ENCODE peak calls at places on chromosomes 3 and 15, in five cellular contexts. K, V, I, H and U are unnamed samples. For H3K4me1, the result is how much of the 10 kb centered on the place peaks cover.

GRCh38 chr3:143832433-143832832 is 15.8 kb downstream of the SLC9A9 start:
- DNase-seq in K (no peak), V (no peak), I (no peak), H (peak), U (no peak)

GRCh38 chr15:64311566-64311965 is 44.4 kb downstream of the CSNK1G1 start:
- DNase-seq in K (no peak), V (no peak), I (no peak), H (no peak), U (no peak)

GRCh38 chr3:42476225-42477160 is 25.9 kb upstream of the VIPR1 start:
- DNase-seq in K (peak), V (no peak), I (no peak), H (peak), U (peak)

GRCh38 chr15:59380902-59381610 is 8.4 kb upstream of the MYO1E start:
- DNase-seq in K (no peak), V (no peak), I (no peak), H (no peak), U (no peak)

GRCh38 chr3:117355566-117355965 is 646.0 kb downstream of the TUSC7 start:
- DNase-seq in K (peak), V (no peak), I (no peak), H (peak), U (no peak)

GRCh38 chr3:8663177-8664061 is 18.8 kb upstream of the SSUH2 start:
- DNase-seq in K (peak), V (no peak), I (peak), H (peak), U (peak)

GRCh38 chr3:123758081-123758564 is 126.0 kb downstream of the MYLK start:
- DNase-seq in K (peak), V (no peak), I (no peak), H (peak), U (no peak)

GRCh38 chr3:194369522-194370279 is at the start of gene LRRC15:
- DNase-seq in K (peak), V (no peak), I (no peak), H (peak), U (peak)

GRCh38 chr3:169835533-169835932 is 22.8 kb upstream of the LRRC34 start:
- DNase-seq in K (no peak), V (no peak), I (no peak), H (peak), U (no peak)

GRCh38 chr3:186640473-186640818 is 247 bp downstream of the FETUB start:
- DNase-seq in K (no peak), V (no peak), I (no peak), H (peak), U (no peak)

GRCh38 chr3:196741401-196741761 is 1.7 kb downstream of the PAK2 start:
- DNase-seq in K (no peak), V (no peak), I (no peak), H (no peak), U (no peak)

GRCh38 chr3:42493798-42494151 is 8.7 kb upstream of the VIPR1 start:
- DNase-seq in K (peak), V (no peak), I (no peak), H (no peak), U (peak)

GRCh38 chr3:69866988-69867720 is 127.9 kb downstream of the MITF start:
- DNase-seq in K (no peak), V (no peak), I (no peak), H (peak), U (no peak)

GRCh38 chr3:113142476-113142875 is 68.9 kb upstream of the BOC start:
- DNase-seq in K (no peak), V (no peak), I (no peak), H (no peak), U (no peak)

GRCh38 chr3:135865085-135865484 is 100.4 kb upstream of the PPP2R3A start:
- DNase-seq in K (no peak), V (no peak), I (no peak), H (peak), U (no peak)

GRCh38 chr3:107377151-107377550 is at the start of gene CCDC54:
- DNase-seq in K (no peak), V (no peak), I (no peak), H (peak), U (no peak)

GRCh38 chr15:47514251-47514652 is 203.1 kb upstream of the SEMA6D start:
- DNase-seq in K (no peak), V (no peak), I (no peak), H (peak), U (no peak)

GRCh38 chr15:85142324-85142723 is 160.7 kb downstream of the PDE8A start:
- DNase-seq in K (no peak), V (no peak), I (no peak), H (peak), U (no peak)

GRCh38 chr3:167110906-167111305 is 269.2 kb downstream of the ZBBX start:
- DNase-seq in K (no peak), V (no peak), I (no peak), H (no peak), U (no peak)

GRCh38 chr3:188861847-188862740 is 309.7 kb upstream of the TPRG1 start:
- DNase-seq in K (no peak), V (no peak), I (no peak), H (peak), U (no peak)

GRCh38 chr15:92714071-92714456 is 58.5 kb upstream of the FAM174B start:
- DNase-seq in K (no peak), V (no peak), I (no peak), H (peak), U (no peak)

GRCh38 chr15:91356083-91356482 is 256.0 kb downstream of the SV2B start:
- DNase-seq in K (no peak), V (no peak), I (no peak), H (no peak), U (no peak)

GRCh38 chr15:58918239-58918638 is 15.2 kb downstream of the SLTM start:
- DNase-seq in K (no peak), V (no peak), I (no peak), H (no peak), U (no peak)

DNA sequence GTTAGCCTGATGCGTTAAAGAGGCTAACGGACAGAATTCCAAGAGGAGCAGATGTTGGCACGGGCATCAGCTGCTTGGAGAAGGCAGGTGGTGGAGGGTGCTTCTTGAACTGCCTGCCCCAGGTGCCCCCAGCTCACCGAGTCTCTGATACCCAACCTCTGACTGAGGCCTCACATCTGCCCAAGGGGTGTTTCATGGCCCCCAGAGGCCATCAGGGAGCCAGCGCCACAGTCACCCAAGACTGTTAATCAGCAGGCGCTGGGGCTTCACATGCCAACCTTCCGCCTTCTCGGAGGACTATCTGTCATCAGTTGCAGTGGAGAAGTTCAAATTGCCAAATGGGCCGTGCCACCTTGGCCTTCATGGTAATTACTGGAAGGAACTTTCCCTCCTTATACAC is 61.9 kb upstream of the SLC6A1 start:
- DNase-seq in K (no peak), V (no peak), I (no peak), H (no peak), U (peak)
- H3K4me1 ChIP-seq in K (under half), V (under half), I (under half), H (under half), U (under half)

GRCh38 chr15:36811903-36812302 is 232.5 kb downstream of the CDIN1 start:
- DNase-seq in K (no peak), V (no peak), I (no peak), H (no peak), U (no peak)
- H3K4me1 ChIP-seq in K (under half), V (under half), I (under half), H (under half), U (under half)

GRCh38 chr3:37768107-37768809 is 93.4 kb upstream of the CTDSPL start:
- DNase-seq in K (peak), V (no peak), I (no peak), H (no peak), U (peak)
- H3K4me1 ChIP-seq in K (under half), V (under half), I (under half), H (under half), U (under half)

GRCh38 chr3:78855190-78855589 is 912.6 kb downstream of the ROBO1 start:
- DNase-seq in K (no peak), V (no peak), I (no peak), H (no peak), U (no peak)

GRCh38 chr3:78856164-78856563 is 911.6 kb downstream of the ROBO1 start:
- DNase-seq in K (no peak), V (no peak), I (no peak), H (no peak), U (no peak)

GRCh38 chr3:78858165-78858564 is 909.6 kb downstream of the ROBO1 start:
- DNase-seq in K (no peak), V (no peak), I (no peak), H (peak), U (no peak)

GRCh38 chr3:78858910-78859309 is 908.9 kb downstream of the ROBO1 start:
- DNase-seq in K (no peak), V (no peak), I (no peak), H (no peak), U (no peak)

DNA sequence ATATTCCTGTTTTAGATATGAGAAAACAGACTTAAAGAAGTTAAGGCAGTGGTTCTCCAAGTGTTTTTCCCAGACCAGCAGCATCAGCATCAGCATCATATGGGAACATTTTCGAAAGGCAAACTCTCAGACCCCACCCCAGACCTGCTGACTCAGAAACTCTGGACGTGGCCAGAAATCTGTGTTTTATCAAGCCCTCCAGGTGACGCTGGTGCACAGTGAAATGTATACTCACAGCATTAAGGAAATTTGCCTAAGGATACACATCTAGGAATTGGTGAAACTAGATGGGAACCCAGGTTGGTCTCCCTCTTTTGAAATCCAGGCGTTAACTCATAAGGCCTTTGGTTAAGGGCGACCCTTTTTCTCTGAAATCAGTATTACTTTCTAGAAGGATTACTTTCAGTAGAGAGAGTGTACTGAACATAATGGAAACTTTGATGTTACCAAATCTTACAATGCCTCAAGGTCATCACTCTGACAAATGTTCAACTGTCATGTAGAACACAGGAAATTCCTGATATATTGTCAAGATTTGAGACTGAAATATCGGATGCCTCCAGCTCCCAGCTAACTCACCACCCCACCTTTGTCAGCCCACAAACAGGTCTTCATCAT is 910.2 kb downstream of the ROBO1 start:
- DNase-seq in K (no peak), V (no peak), I (no peak), H (no peak), U (no peak)
- H3K4me1 ChIP-seq in K (under half), V (under half), I (under half), H (under half), U (under half)

DNA sequence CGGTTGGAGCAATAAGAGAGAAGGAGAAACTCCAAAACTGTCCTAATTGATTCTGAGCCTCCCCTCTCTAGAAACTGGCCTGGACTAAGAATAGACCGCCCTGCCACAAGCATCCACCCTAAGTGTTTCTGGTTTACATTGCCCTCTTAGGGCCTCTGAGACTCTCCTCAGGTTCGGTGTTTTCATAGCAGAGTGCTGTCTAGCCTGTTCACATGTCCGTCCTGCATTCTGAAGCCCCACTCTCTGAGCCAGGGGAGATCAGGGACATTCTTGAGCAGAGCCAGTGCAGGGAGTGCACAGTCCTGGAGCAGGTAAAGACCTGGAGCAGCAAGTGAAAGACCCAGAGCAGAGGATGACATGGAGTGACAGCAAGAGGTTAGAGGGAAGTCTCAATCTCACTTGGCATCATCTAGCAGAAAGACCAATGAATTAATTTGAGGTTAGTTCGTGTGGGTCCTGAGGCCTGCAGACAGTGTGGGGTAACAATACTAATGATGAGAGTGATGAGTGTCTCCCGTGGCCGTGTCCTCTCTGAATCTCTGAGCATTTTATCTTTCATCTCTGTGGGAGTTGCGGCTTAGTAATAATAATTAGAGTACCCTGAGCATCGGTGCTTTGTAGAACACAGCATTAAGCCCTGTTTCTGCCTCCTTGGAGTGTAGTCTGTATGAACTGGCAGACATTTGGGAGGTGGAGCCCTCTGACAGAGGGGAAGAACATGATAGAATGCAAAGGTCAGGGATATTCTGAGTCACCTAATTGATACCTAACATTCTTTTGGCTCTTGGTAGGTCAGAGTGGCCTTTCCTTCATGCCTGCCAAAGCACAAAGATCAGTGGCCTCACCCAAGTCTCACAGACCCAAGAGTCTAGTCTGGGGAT is 24.6 kb downstream of the MAPKBP1 start:
- DNase-seq in K (no peak), V (no peak), I (no peak), H (peak), U (no peak)
- H3K4me1 ChIP-seq in K (under half), V (under half), I (under half), H (half or more), U (under half)

GRCh38 chr15:89787946-89788345 is 11.8 kb downstream of the MESP2 start:
- DNase-seq in K (no peak), V (no peak), I (no peak), H (no peak), U (no peak)
- H3K4me1 ChIP-seq in K (under half), V (under half), I (under half), H (under half), U (under half)

DNA sequence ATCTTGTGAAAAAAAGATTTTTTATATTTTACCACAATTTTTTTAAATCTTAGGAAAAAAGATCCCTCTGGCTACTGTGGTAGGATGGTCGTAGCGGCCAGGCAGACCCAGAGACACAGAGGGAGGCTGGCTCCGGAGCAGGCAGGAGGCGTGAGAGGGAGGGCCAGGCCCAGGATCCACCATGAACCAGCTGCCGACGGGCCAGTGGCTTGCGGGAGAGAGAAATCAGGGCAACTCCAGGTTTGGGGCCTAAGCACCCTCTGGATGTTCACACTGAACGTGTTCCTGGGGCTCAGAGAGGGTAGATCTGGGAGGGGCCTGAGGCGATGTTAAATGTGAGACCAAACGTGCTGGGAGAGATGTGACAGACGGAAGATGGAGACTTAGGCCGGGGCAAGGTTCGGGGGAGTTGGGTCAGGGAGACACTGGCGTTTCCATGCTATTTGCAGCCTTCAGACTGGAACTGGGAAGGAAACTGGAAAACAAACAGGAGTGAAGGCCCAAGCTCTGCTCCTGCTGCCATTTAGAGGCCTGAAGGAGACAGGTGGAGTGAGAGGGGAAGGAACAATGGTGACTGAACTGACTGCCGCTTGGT is 1.6 kb upstream of the VILL start:
- DNase-seq in K (no peak), V (no peak), I (no peak), H (no peak), U (no peak)
- H3K4me1 ChIP-seq in K (under half), V (under half), I (under half), H (under half), U (half or more)

DNA sequence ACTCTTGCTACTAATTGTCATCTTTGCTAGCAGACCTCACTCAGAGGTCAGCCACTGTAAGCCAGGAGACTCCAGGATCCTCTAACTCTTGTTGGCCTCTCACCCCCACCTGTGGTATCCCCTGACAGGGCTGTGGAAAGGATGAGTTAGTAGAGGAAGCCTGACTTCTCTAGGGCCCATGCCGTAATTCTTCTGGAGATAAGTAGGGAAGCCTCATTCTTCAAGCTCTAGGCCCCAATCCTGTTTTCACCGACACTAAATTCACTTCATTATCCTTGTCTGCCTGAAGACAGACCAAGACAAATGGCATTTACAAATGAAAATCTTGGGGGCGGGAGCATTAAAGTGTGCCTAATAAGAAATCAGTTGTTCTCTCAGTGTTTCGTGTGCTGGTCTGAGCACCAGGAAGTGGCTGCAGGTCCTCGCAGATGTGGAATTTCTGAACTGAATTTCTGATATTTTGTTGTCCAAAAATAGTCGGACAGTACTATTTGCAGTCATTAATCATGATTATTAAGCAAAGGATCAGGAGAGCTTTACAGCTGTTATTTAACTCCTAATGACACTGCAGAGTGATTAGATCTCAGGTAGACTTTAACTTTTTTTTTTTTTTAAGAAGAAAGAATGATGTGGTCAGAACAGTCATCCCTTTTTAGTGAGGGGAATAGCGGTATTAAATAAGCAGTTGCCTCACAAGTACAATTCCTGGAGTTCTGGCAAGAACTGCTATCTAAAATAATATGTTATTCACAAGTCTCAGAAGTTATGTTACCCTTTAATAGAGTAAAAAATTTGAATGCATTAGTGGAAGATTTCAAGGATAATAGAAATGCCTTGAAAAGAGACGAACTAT is 58.3 kb downstream of the RBMS3 start:
- DNase-seq in K (no peak), V (no peak), I (no peak), H (peak), U (no peak)
- H3K4me1 ChIP-seq in K (under half), V (under half), I (under half), H (half or more), U (under half)

GRCh38 chr3:122410111-122410510 is 5.8 kb downstream of the WDR5B start:
- DNase-seq in K (no peak), V (no peak), I (no peak), H (no peak), U (no peak)
- H3K4me1 ChIP-seq in K (under half), V (under half), I (under half), H (under half), U (under half)

GRCh38 chr15:68788265-68788624 is 32.5 kb downstream of the ANP32A start:
- DNase-seq in K (no peak), V (no peak), I (no peak), H (no peak), U (no peak)

GRCh38 chr15:68790910-68791309 is 29.8 kb downstream of the ANP32A start:
- DNase-seq in K (no peak), V (no peak), I (no peak), H (no peak), U (no peak)

GRCh38 chr15:68789921-68790575 is 30.6 kb downstream of the ANP32A start:
- DNase-seq in K (no peak), V (no peak), I (no peak), H (peak), U (no peak)

GRCh38 chr15:68787609-68788264 is 33.0 kb downstream of the ANP32A start:
- DNase-seq in K (peak), V (no peak), I (no peak), H (no peak), U (peak)

DNA sequence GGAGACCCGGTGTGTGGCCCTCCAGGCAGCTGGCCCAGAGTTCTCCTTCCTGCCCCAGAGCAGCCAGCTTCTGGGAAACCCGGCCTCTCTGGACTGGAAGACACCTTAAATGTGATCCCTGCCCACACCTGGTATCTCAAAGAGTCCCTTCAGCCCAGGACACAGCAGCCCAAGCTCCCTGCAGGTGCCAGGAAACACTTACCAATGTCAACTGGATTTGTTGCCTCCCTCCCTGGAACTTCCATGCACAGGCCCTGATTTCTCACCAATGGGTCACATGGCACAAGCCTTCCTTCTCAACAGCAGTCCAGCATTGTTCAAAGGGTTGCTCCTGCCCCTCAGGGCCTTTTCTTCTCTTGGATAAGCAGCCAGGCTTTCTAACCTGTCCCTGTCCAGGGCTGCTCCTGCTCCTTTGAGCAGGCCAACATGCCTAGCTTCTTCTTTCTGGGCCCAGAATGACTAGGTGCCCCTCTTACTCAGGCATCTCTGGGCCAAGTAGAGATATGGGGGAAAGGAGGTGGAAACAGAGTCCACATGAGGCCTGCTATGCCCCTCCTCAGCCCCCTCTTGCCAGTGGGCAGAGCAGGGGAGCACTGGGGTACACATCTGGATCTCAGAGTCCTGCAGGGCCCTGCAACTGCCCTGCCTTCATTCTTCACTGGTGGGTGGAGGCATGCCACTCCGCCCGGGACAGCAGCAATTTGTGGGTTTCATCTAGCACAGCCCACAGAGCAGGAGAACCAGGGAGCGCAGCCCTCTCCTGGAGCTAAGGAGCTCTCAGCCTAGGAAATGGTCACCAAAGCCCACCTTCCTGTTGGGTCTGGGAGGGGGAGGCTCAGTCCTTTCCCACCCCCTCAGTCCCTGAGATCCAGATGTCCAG is 31.4 kb downstream of the ANP32A start:
- DNase-seq in K (no peak), V (no peak), I (no peak), H (no peak), U (peak)
- H3K4me1 ChIP-seq in K (under half), V (half or more), I (under half), H (under half), U (half or more)